ENCODE peak calls at places on chromosome 16, in four cellular contexts. F is DMS79 treated with DMSO at 0.1 percent for 48 hours; X is GM18507; T is activated CD4-positive, alpha-beta T cell treated with anti-CD3 and anti-CD28 coated beads for 24 hours. I is an unnamed sample.

GRCh38 chr16:81710596-81710995 is 68.5 kb upstream of the PLCG2 start:
- DNase-seq in F (no peak), X (no peak), T (no peak), I (no peak)

GRCh38 chr16:88938933-88939813 is 37.8 kb downstream of the CBFA2T3 start:
- DNase-seq in X (no peak), T (no peak), F (no peak), I (no peak)

GRCh38 chr16:27245276-27246231 is 23.0 kb downstream of the NSMCE1 start:
- DNase-seq in T (no peak), X (no peak), F (no peak), I (no peak)

GRCh38 chr16:89448656-89449055 is 41.7 kb downstream of the ANKRD11 start:
- DNase-seq in X (no peak), T (no peak), F (no peak), I (no peak)

GRCh38 chr16:22945361-22945760 is 131.4 kb downstream of the HS3ST2 start:
- DNase-seq in T (no peak), X (no peak), F (no peak), I (no peak)

GRCh38 chr16:48829911-48830310 is 219.9 kb upstream of the N4BP1 start:
- DNase-seq in T (no peak), X (no peak), F (no peak), I (no peak)

GRCh38 chr16:83781-84615 is 6.0 kb downstream of the MPG start:
- DNase-seq in T (no peak), X (no peak), F (peak), I (no peak)

GRCh38 chr16:72666267-72666666 is 381.7 kb downstream of the ZFHX3 start:
- DNase-seq in F (no peak), T (no peak), X (no peak), I (no peak)

GRCh38 chr16:68116256-68116853 is 31.2 kb downstream of the NFATC3 start:
- DNase-seq in X (no peak), F (no peak), T (no peak), I (no peak)

GRCh38 chr16:54194008-54194731 is 92.4 kb downstream of the IRX3 start:
- DNase-seq in T (no peak), F (peak), X (no peak), I (no peak)

GRCh38 chr16:2964416-2965223 is 545 bp downstream of the KREMEN2 start:
- DNase-seq in F (peak), T (no peak), X (no peak), I (no peak)

GRCh38 chr16:67666538-67667433 is at the start of the genes C16orf86 and ENKD1:
- DNase-seq in F (peak), T (peak), X (peak), I (no peak)

GRCh38 chr16:27430923-27431484 is 29.0 kb downstream of the IL21R start:
- DNase-seq in T (no peak), F (no peak), X (no peak), I (peak)

GRCh38 chr16:84313921-84314320 is 19.2 kb downstream of the WFDC1 start:
- DNase-seq in F (no peak), X (no peak), T (no peak), I (no peak)

GRCh38 chr16:48282636-48283263 is 35.4 kb upstream of the ABCC11 start:
- DNase-seq in F (no peak), X (no peak), T (no peak), I (no peak)

GRCh38 chr16:70349783-70350182 is 3.1 kb downstream of the DDX19A start:
- DNase-seq in T (no peak), X (no peak), F (no peak), I (no peak)

GRCh38 chr16:66045626-66046025 is 320.9 kb upstream of the CDH5 start:
- DNase-seq in X (no peak), F (no peak), T (no peak), I (no peak)

GRCh38 chr16:57828272-57829161 is 26.2 kb upstream of the KIFC3 start:
- DNase-seq in F (no peak), X (no peak), T (no peak), I (no peak)

GRCh38 chr16:57299009-57299718 is 14.7 kb upstream of the PLLP start:
- DNase-seq in T (no peak), F (no peak), X (no peak), I (no peak)

GRCh38 chr16:74568961-74569631 is 37.8 kb downstream of the GLG1 start:
- DNase-seq in T (no peak), X (no peak), F (no peak), I (no peak)

GRCh38 chr16:48596326-48596725 is 13.7 kb downstream of the N4BP1 start:
- DNase-seq in X (no peak), T (no peak), F (no peak), I (no peak)

GRCh38 chr16:12584488-12585233 is 219.0 kb downstream of the CPPED1 start:
- DNase-seq in F (no peak), T (no peak), X (no peak), I (no peak)

GRCh38 chr16:51431517-51432241 is 280.6 kb upstream of the SALL1 start:
- DNase-seq in F (no peak), X (no peak), T (no peak), I (no peak)

GRCh38 chr16:86363057-86363490 is 147.3 kb upstream of the FOXF1 start:
- DNase-seq in X (no peak), F (no peak), T (no peak), I (no peak)

GRCh38 chr16:85385463-85386331 is 227.4 kb upstream of the GSE1 start:
- DNase-seq in F (no peak), X (no peak), T (no peak), I (no peak)

GRCh38 chr16:89565506-89566372 is 5.3 kb downstream of the RPL13 start:
- DNase-seq in T (no peak), F (no peak), X (no peak), I (no peak)

GRCh38 chr16:49560018-49560830 is 186.6 kb downstream of the C16orf78 start:
- DNase-seq in F (no peak), X (no peak), T (no peak), I (no peak)

GRCh38 chr16:31529398-31530312 is 2.0 kb downstream of the AHSP start:
- DNase-seq in F (no peak), T (no peak), X (no peak), I (no peak)

GRCh38 chr16:3358884-3359283 is 3.2 kb downstream of the OR2C1 start:
- DNase-seq in T (no peak), X (no peak), F (no peak), I (no peak)

GRCh38 chr16:70418274-70418992 is 20.5 kb downstream of the ST3GAL2 start:
- DNase-seq in X (no peak), T (no peak), F (no peak), I (no peak)

GRCh38 chr16:86398622-86399021 is 111.7 kb upstream of the FOXF1 start:
- DNase-seq in F (no peak), T (no peak), X (no peak), I (no peak)

GRCh38 chr16:49464093-49464492 is 90.5 kb downstream of the C16orf78 start:
- DNase-seq in X (no peak), T (no peak), F (no peak), I (no peak)

GRCh38 chr16:66486773-66487579 is 59.9 kb downstream of the BEAN1 start:
- DNase-seq in T (no peak), F (peak), X (no peak), I (no peak)

I was measured in GM12864.